ENCODE peak calls at places on chromosomes 6 and 20, in six cellular contexts. X is dorsolateral prefrontal cortex, O is adrenal gland, H is kidney epithelial cell, D is stomach, L is HCT116. R is an unnamed sample.

GRCh38 chr6:72422126-72422680 is 199.7 kb upstream of the KCNQ5 start:
- DNase-seq in L (no peak), X (no peak), H (no peak), O (no peak), D (no peak), R (peak; percentile 71)

GRCh38 chr6:8481727-8482126 is 46.4 kb upstream of the SLC35B3 start:
- DNase-seq in D (no peak), L (no peak), O (no peak), H (no peak), X (no peak), R (peak; percentile 15)

GRCh38 chr6:144528605-144529425 is 243.7 kb downstream of the UTRN start:
- DNase-seq in O (no peak), H (peak; percentile 70), D (no peak), X (no peak), L (no peak), R (peak; percentile 29)

GRCh38 chr20:17465236-17465635 is 65.9 kb downstream of the BFSP1 start:
- DNase-seq in L (no peak), O (no peak), X (no peak), H (no peak), D (no peak), R (no peak)

GRCh38 chr6:42742116-42742894 is 3.6 kb downstream of the TBCC start:
- DNase-seq in H (peak; percentile 35), D (no peak), L (no peak), X (no peak), O (no peak), R (peak; percentile 82)

GRCh38 chr6:44422534-44422933 is 35.0 kb downstream of the CDC5L start:
- DNase-seq in L (no peak), D (no peak), O (no peak), H (no peak), X (no peak), R (no peak)

GRCh38 chr20:63119451-63120285 is 96.3 kb downstream of the YTHDF1 start:
- DNase-seq in H (no peak), D (no peak), O (no peak), L (no peak), X (no peak), R (no peak)

GRCh38 chr6:43919774-43920173 is 149.8 kb downstream of the VEGFA start:
- DNase-seq in D (no peak), O (no peak), H (no peak), L (no peak), X (no peak), R (no peak)

GRCh38 chr6:6479706-6480250 is 108.7 kb upstream of the LY86 start:
- DNase-seq in O (no peak), X (no peak), H (no peak), L (no peak), D (no peak), R (no peak)

GRCh38 chr6:109454483-109455160 is 950 bp downstream of the MICAL1 start:
- DNase-seq in O (peak; percentile 61), D (peak; percentile 58), X (no peak), H (no peak), L (no peak), R (no peak)

GRCh38 chr20:47262365-47263013 is 94.0 kb downstream of the ZMYND8 start:
- DNase-seq in O (no peak), X (no peak), L (no peak), H (no peak), D (no peak), R (peak; percentile 28)

GRCh38 chr6:110490110-110490509 is 13.7 kb upstream of the SLC22A16 start:
- DNase-seq in O (no peak), X (no peak), H (no peak), D (no peak), L (no peak), R (no peak)

GRCh38 chr20:49318430-49319203 is 40.8 kb upstream of the ZNFX1 start:
- DNase-seq in X (no peak), H (no peak), L (no peak), D (no peak), O (no peak), R (no peak)

GRCh38 chr6:18264338-18265098 is at the start of gene DEK:
- DNase-seq in X (peak; percentile 83), L (peak; percentile 58), D (peak; percentile 86), O (peak; percentile 89), H (no peak), R (peak; percentile 81)

GRCh38 chr20:1897486-1897885 is 2.3 kb downstream of the SIRPA start:
- DNase-seq in H (no peak), D (no peak), L (no peak), O (no peak), X (no peak), R (no peak)

GRCh38 chr6:126337323-126337722 is 2.6 kb upstream of the CENPW start:
- DNase-seq in D (no peak), H (no peak), L (no peak), O (peak; percentile 50), X (no peak), R (peak; percentile 84)

GRCh38 chr6:39865011-39865888 is 69.0 kb downstream of the MOCS1 start:
- DNase-seq in L (peak; percentile 50), X (peak; percentile 53), D (peak; percentile 81), O (peak; percentile 90), H (no peak), R (peak; percentile 48)

GRCh38 chr6:154169193-154169847 is 130.3 kb downstream of the OPRM1 start:
- DNase-seq in D (no peak), H (no peak), L (no peak), O (peak; percentile 24), X (no peak), R (no peak)

GRCh38 chr20:40978761-40979160 is 49.9 kb upstream of the TOP1 start:
- DNase-seq in L (no peak), H (no peak), O (no peak), X (no peak), D (no peak), R (no peak)

GRCh38 chr6:163529605-163530004 is 115.1 kb downstream of the QKI start:
- DNase-seq in H (peak; percentile 50), X (no peak), D (no peak), L (no peak), O (no peak), R (peak; percentile 86)

GRCh38 chr20:32510601-32511357 is 74.4 kb downstream of the NOL4L start:
- DNase-seq in H (no peak), L (no peak), X (no peak), O (no peak), D (peak; percentile 58), R (no peak)

GRCh38 chr6:44859901-44860410 is 468.2 kb upstream of the RUNX2 start:
- DNase-seq in L (no peak), D (no peak), H (no peak), O (no peak), X (no peak), R (no peak)

GRCh38 chr6:137601471-137601870 is 107.3 kb upstream of the OLIG3 start:
- DNase-seq in H (no peak), D (no peak), O (no peak), L (no peak), X (no peak), R (no peak)

GRCh38 chr20:32686530-32687179 is 12.9 kb upstream of the C20orf203 start:
- DNase-seq in D (no peak), L (no peak), H (no peak), O (no peak), X (no peak), R (no peak)

GRCh38 chr6:106513813-106514212 is 115.5 kb downstream of the RTN4IP1 start:
- DNase-seq in X (no peak), O (no peak), H (no peak), D (no peak), L (no peak), R (peak; percentile 62)

GRCh38 chr6:91562955-91563354 is 976.1 kb upstream of the MAP3K7 start:
- DNase-seq in X (no peak), L (no peak), H (no peak), O (no peak), D (no peak), R (no peak)
- TF ChIP-seq CTCF in X (no peak), L (no peak), H (no peak), O (no peak), D (no peak), R (no peak)

GRCh38 chr20:59004763-59005522 is 2.1 kb downstream of the CTSZ start:
- DNase-seq in D (peak; percentile 48), O (peak; percentile 62), L (no peak), H (no peak), X (no peak), R (no peak)

GRCh38 chr20:59004493-59004762 is 2.6 kb downstream of the CTSZ start:
- DNase-seq in O (peak; percentile 58), X (no peak), H (no peak), L (no peak), D (peak; percentile 61), R (no peak)

GRCh38 chr20:59006864-59007757 is at the start of gene CTSZ:
- DNase-seq in D (peak; percentile 67), X (no peak), L (no peak), O (no peak), H (no peak), R (peak; percentile 57)

GRCh38 chr20:59006167-59006863 is 739 bp downstream of the CTSZ start:
- DNase-seq in L (no peak), X (no peak), O (no peak), H (no peak), D (no peak), R (peak; percentile 42)

GRCh38 chr20:59005523-59006166 is 1.4 kb downstream of the CTSZ start:
- DNase-seq in X (no peak), O (no peak), L (no peak), D (no peak), H (no peak), R (no peak)
- H3K4me3 ChIP-seq in X (peak overlapping the region; percentile 69), O (peak overlapping the region; percentile 82), L (peak overlapping the region; percentile 74), D (peak overlapping the region; percentile 86), H (no peak overlapping the region), R (peak overlapping the region; percentile 85)

GRCh38 chr6:75284285-75285155 is at the start of gene TMEM30A:
- DNase-seq in H (peak; percentile 95), L (peak; percentile 98), O (peak; percentile 98), X (peak; percentile 95), D (peak; percentile 96), R (peak; percentile 99)

GRCh38 chr6:75281643-75282042 is 2.9 kb downstream of the TMEM30A start:
- DNase-seq in H (no peak), X (no peak), D (no peak), O (no peak), L (no peak), R (no peak)

GRCh38 chr6:75280131-75280855 is 4.3 kb downstream of the TMEM30A start:
- DNase-seq in D (no peak), O (no peak), L (no peak), X (no peak), H (no peak), R (peak; percentile 58)

GRCh38 chr6:75283907-75284284 is 696 bp downstream of the TMEM30A start:
- DNase-seq in L (no peak), O (no peak), D (no peak), X (no peak), H (no peak), R (no peak)

DNA sequence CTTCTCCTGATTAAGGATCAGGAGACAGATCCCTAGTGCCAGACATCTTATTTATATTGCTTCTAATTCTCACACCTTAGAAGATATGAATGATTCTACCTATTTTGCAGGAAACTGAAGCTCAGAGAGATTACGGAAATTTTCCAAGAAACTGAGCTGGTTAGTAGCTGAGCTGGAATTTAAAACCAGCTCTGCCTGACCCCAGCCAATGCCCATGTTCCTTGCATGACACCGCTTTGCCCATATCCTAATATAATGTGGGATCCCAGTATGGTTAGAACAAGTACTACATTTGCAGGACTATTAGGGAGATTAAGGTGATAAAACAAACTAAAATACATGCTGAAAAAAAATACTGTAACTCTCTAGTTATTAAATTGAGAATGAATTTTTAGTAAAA is 1.9 kb downstream of the TMEM30A start:
- DNase-seq in O (no peak), X (no peak), L (no peak), D (no peak), H (no peak), R (no peak)
- TF ChIP-seq CTCF in O (no peak), X (no peak), L (no peak), D (no peak), H (no peak), R (no peak)

GRCh38 chr6:80005406-80005805 is 957 bp downstream of the TTK start:
- DNase-seq in L (no peak), X (no peak), D (no peak), H (no peak), O (no peak), R (no peak)
- H3K4me3 ChIP-seq in L (peak overlapping the region; percentile 81), X (no peak overlapping the region), D (no peak overlapping the region), H (peak overlapping the region; percentile 94), O (no peak overlapping the region), R (peak overlapping the region; percentile 85)